ENCODE peak calls at places on chromosomes 1 and 21, in nine cellular contexts. D is ovary; U is HAP-1; J is transverse colon; H is PC-3; T is CD4-positive, alpha-beta memory T cell; G is thoracic aorta; C is right lobe of liver; R is GM23248. A is an unnamed sample. For H3K4me1, the result is how much of the 10 kb centered on the place peaks cover.

GRCh38 chr1:157478030-157478429 is 74.3 kb downstream of the FCRL5 start:
- DNase-seq in D (no peak), U (no peak), J (no peak), H (no peak), T (no peak), G (no peak), C (no peak), R (no peak), A (no peak)

GRCh38 chr1:226638608-226639007 is 90.0 kb downstream of the STUM start:
- DNase-seq in D (peak), U (no peak), J (peak), H (no peak), T (peak), G (no peak), C (peak), R (no peak), A (no peak)

GRCh38 chr1:64757213-64757612 is 12.3 kb downstream of the RAVER2 start:
- DNase-seq in D (no peak), U (no peak), J (no peak), H (no peak), T (no peak), G (no peak), C (no peak), R (peak), A (no peak)

GRCh38 chr1:45892068-45892785 is 88.8 kb downstream of the MAST2 start:
- DNase-seq in D (no peak), U (no peak), J (no peak), H (peak), T (no peak), G (no peak), C (no peak), R (peak), A (no peak)

GRCh38 chr1:180270767-180271639 is 40.9 kb downstream of the LHX4 start:
- DNase-seq in D (no peak), U (no peak), J (peak), H (no peak), T (no peak), G (no peak), C (peak), R (no peak), A (no peak)

GRCh38 chr21:46334351-46335140 is 10.6 kb downstream of the PCNT start:
- DNase-seq in D (no peak), U (no peak), J (no peak), H (no peak), T (no peak), G (no peak), C (no peak), R (no peak), A (no peak)

GRCh38 chr1:162536511-162536910 is 25.0 kb upstream of the UAP1 start:
- DNase-seq in D (no peak), U (no peak), J (no peak), H (peak), T (no peak), G (no peak), C (no peak), R (peak), A (no peak)

GRCh38 chr1:204213668-204214662 is at the start of gene GOLT1A:
- DNase-seq in D (peak), U (peak), J (peak), H (peak), T (peak), G (no peak), C (peak), R (peak), A (no peak)

GRCh38 chr1:180524160-180524914 is 22.0 kb upstream of the ACBD6 start:
- DNase-seq in D (no peak), U (no peak), J (no peak), H (no peak), T (no peak), G (no peak), C (no peak), R (no peak), A (no peak)

GRCh38 chr1:232566093-232566492 is 63.8 kb downstream of the SIPA1L2 start:
- DNase-seq in D (no peak), U (no peak), J (no peak), H (no peak), T (no peak), G (no peak), C (no peak), R (no peak), A (no peak)

GRCh38 chr1:37682334-37682987 is 9.9 kb upstream of the CDCA8 start:
- DNase-seq in D (peak), U (peak), J (peak), H (peak), T (peak), G (peak), C (no peak), R (peak), A (peak)

GRCh38 chr1:77498918-77499317 is 183.5 kb downstream of the ZZZ3 start:
- DNase-seq in D (no peak), U (no peak), J (no peak), H (no peak), T (no peak), G (no peak), C (no peak), R (peak), A (no peak)

GRCh38 chr1:212970085-212970484 is 19.7 kb downstream of the VASH2 start:
- DNase-seq in D (no peak), U (no peak), J (no peak), H (no peak), T (no peak), G (no peak), C (no peak), R (no peak), A (no peak)

GRCh38 chr1:45551684-45552083 is 1.1 kb downstream of the AKR1A1 start:
- DNase-seq in D (no peak), U (no peak), J (no peak), H (no peak), T (no peak), G (no peak), C (no peak), R (no peak), A (no peak)

GRCh38 chr1:203271018-203271743 is 34.1 kb upstream of the BTG2 start:
- DNase-seq in D (peak), U (peak), J (peak), H (peak), T (peak), G (no peak), C (no peak), R (peak), A (peak)

GRCh38 chr1:13733705-13734104 is 33.7 kb downstream of the PRDM2 start:
- DNase-seq in D (no peak), U (no peak), J (no peak), H (no peak), T (no peak), G (no peak), C (no peak), R (peak), A (no peak)

GRCh38 chr1:230074762-230075161 is 7.7 kb downstream of the GALNT2 start:
- DNase-seq in D (no peak), U (no peak), J (no peak), H (no peak), T (no peak), G (no peak), C (no peak), R (no peak), A (no peak)

GRCh38 chr1:170685166-170685565 is 21.2 kb downstream of the PRRX1 start:
- DNase-seq in D (no peak), U (no peak), J (no peak), H (no peak), T (no peak), G (no peak), C (no peak), R (peak), A (no peak)

GRCh38 chr1:221089273-221089672 is 210.0 kb downstream of the HLX start:
- DNase-seq in D (no peak), U (no peak), J (no peak), H (peak), T (no peak), G (no peak), C (no peak), R (peak), A (no peak)

GRCh38 chr1:201346337-201346939 is 31.0 kb downstream of the TNNT2 start:
- DNase-seq in D (no peak), U (peak), J (peak), H (peak), T (no peak), G (no peak), C (peak), R (peak), A (no peak)

GRCh38 chr21:36166705-36167104 is 10.1 kb downstream of the DOP1B start:
- DNase-seq in D (no peak), U (no peak), J (peak), H (no peak), T (no peak), G (no peak), C (no peak), R (no peak), A (no peak)

GRCh38 chr1:182611326-182611725 is 7.1 kb upstream of the RGS16 start:
- DNase-seq in D (no peak), U (no peak), J (no peak), H (no peak), T (no peak), G (no peak), C (no peak), R (no peak), A (no peak)

GRCh38 chr1:182614796-182615451 is 10.7 kb upstream of the RGS16 start:
- DNase-seq in D (peak), U (peak), J (peak), H (peak), T (peak), G (peak), C (peak), R (peak), A (no peak)

GRCh38 chr1:182608850-182609610 is 4.8 kb upstream of the RGS16 start:
- DNase-seq in D (no peak), U (no peak), J (no peak), H (no peak), T (no peak), G (no peak), C (no peak), R (peak), A (no peak)

GRCh38 chr1:182610606-182611194 is 6.5 kb upstream of the RGS16 start:
- DNase-seq in D (no peak), U (peak), J (no peak), H (no peak), T (no peak), G (no peak), C (no peak), R (no peak), A (no peak)

DNA sequence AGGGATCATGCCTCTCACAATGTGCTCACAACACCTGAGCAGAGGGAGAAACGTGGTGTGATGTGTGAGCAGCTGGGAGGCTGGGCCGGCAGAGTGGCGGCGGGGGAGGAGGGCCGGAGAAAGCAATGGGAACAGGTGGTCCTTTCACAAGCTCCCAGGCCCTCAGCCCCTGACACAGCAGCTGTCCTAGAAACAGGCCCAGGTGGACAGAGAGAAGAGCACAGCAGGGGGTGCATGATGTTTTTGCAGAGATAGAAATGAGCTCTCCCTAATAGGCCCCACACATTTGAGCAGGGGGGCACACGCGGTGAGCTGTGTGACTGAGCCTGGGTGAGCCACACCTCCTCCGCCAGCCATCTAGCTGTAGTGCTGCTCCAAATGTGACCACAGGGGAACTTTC is 7.6 kb upstream of the RGS16 start:
- DNase-seq in D (no peak), U (no peak), J (no peak), H (no peak), T (no peak), G (no peak), C (no peak), R (no peak), A (no peak)
- H3K4me3 ChIP-seq in D (no peak), U (no peak), J (no peak), H (no peak), T (no peak), G (no peak), C (no peak), R (no peak), A (no peak)

DNA sequence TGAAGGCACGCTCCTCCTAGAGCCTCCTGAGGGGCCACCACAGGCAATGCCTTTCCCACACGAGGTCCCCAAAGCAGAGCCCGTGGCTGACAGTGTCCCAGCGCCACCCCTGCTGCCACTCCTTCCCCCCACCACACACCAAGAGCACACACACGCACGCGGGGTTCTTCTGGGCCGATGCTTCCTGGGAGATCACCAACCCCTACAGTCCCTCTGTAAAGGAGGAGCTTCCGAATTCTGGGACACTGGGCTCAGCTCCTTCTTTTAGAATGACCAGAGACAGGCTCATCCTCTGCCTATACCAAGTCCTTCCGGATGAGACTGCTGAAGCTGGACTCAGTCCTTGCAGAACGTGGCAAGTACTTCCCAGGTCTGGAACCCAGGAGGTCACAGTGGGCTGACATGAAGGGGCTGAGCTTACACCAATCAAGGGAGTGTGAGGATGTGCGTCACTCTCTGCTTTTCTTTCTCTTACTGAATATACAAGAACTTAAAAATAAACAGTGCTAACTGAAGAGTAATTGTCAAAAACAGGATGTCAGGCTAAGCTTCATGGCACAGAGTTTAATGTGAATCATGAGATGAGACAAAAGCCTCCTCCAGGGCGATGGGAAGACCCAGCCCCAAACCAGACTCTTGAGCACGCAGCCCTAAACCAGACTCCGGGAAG is 12.7 kb downstream of the SSU72 start:
- DNase-seq in D (no peak), U (no peak), J (no peak), H (no peak), T (peak), G (no peak), C (no peak), R (no peak), A (no peak)
- H3K4me1 ChIP-seq in D (under half), U (under half), J (under half), H (under half), T (under half), G (under half), C (under half), R (under half), A (under half)

GRCh38 chr1:117427297-117427696 is 60.0 kb downstream of the MAN1A2 start:
- DNase-seq in D (no peak), U (no peak), J (no peak), H (no peak), T (no peak), G (no peak), C (no peak), R (peak), A (no peak)

GRCh38 chr1:117425050-117425734 is 57.9 kb downstream of the MAN1A2 start:
- DNase-seq in D (no peak), U (no peak), J (no peak), H (no peak), T (no peak), G (no peak), C (no peak), R (no peak), A (no peak)
- H3K4me3 ChIP-seq in D (no peak), U (no peak), J (no peak), H (no peak), T (no peak), G (no peak), C (no peak), R (no peak), A (no peak)

GRCh38 chr1:19478241-19478780 is 7.0 kb downstream of the CAPZB start:
- DNase-seq in D (no peak), U (no peak), J (no peak), H (no peak), T (no peak), G (no peak), C (no peak), R (no peak), A (no peak)

GRCh38 chr1:19477284-19478240 is 7.8 kb downstream of the CAPZB start:
- DNase-seq in D (no peak), U (no peak), J (peak), H (no peak), T (peak), G (no peak), C (no peak), R (no peak), A (no peak)

GRCh38 chr1:19481826-19482398 is 3.4 kb downstream of the CAPZB start:
- DNase-seq in D (no peak), U (no peak), J (no peak), H (no peak), T (no peak), G (no peak), C (no peak), R (no peak), A (no peak)

GRCh38 chr1:19479351-19480120 is 5.8 kb downstream of the CAPZB start:
- DNase-seq in D (no peak), U (no peak), J (no peak), H (no peak), T (no peak), G (no peak), C (no peak), R (no peak), A (no peak)

DNA sequence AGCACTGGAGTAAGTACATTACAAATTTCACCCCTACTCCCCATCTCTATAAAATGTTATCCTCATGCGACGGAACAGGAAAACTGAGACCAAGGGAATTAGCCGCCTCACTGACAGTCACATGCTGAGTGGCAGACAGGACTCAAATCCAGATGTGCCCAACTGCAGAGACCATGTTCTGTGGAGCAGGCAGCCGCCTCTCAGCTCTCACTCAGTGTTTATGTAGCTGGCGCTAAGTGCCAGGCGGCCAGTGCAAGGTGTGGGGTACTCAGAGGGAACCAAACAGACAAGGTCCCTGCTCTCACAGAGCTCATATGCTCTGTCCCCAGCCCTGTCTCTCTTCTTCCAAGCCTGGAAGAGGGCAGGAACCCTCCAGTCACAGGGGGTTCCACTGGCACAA is 5.1 kb downstream of the CAPZB start:
- DNase-seq in D (no peak), U (no peak), J (no peak), H (no peak), T (no peak), G (no peak), C (no peak), R (no peak), A (no peak)
- H3K4me1 ChIP-seq in D (under half), U (under half), J (half or more), H (under half), T (half or more), G (half or more), C (under half), R (under half), A (half or more)

DNA sequence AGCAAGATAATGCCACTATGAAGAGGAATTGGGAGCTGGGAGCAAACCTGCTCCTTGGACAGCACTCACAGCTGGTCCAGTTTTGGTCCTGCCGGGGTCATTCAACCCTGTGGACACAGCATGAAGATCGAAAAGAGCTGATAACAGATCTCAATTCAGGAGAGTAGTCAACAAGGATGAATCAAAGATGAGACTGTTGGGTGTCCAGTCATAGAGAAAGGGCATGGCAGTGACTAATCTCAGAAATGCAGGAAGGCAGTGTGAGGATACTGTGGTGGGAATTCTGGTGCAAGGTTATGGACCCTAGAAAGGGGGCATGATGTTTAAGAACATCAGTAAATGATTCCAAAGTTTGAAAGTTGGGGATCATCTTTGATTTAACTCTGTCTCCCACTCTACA is 261.4 kb upstream of the ZP4 start:
- DNase-seq in D (no peak), U (no peak), J (no peak), H (no peak), T (no peak), G (no peak), C (no peak), R (no peak), A (no peak)
- H3K4me3 ChIP-seq in D (no peak), U (no peak), J (no peak), H (no peak), T (no peak), G (no peak), C (no peak), R (no peak), A (no peak)

GRCh38 chr1:111228748-111229126 is 1.2 kb downstream of the CHI3L2 start:
- DNase-seq in D (no peak), U (no peak), J (no peak), H (no peak), T (no peak), G (no peak), C (no peak), R (no peak), A (no peak)
- H3K4me1 ChIP-seq in D (under half), U (under half), J (under half), H (under half), T (half or more), G (under half), C (under half), R (under half), A (half or more)

GRCh38 chr1:9009438-9010366 is 16.5 kb downstream of the SLC2A7 start:
- DNase-seq in D (peak), U (peak), J (peak), H (peak), T (no peak), G (no peak), C (no peak), R (peak), A (no peak)
- H3K4me3 ChIP-seq in D (no peak), U (no peak), J (no peak), H (no peak), T (no peak), G (no peak), C (no peak), R (no peak), A (no peak)

GRCh38 chr1:153070243-153070642 is 1.2 kb downstream of the SPRR2B start:
- DNase-seq in D (no peak), U (no peak), J (no peak), H (no peak), T (peak), G (no peak), C (no peak), R (no peak), A (no peak)

GRCh38 chr1:153072806-153073726 is 1.7 kb upstream of the SPRR2B start:
- DNase-seq in D (no peak), U (no peak), J (no peak), H (no peak), T (no peak), G (no peak), C (no peak), R (no peak), A (no peak)

DNA sequence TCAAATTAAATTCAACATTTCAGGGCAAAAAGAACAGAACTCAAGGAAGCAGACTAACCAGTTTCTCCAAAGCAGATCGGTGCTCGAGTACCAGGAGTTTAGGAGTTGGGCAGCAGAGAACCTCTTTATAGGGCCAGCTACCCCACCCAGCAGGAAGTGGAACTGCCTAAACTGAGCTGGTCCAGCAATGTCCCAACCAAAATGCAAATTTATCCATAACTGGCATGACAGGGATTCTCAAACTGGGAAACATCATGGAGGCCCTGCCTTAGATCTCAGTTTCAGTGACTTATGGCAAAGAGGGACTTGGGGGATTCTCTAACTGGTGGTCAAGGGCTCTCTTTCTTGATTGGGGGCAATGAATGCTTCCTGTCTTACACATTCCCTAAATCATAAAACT is at the start of gene SPRR2B:
- DNase-seq in D (no peak), U (no peak), J (no peak), H (no peak), T (no peak), G (no peak), C (no peak), R (no peak), A (no peak)
- H3K4me1 ChIP-seq in D (under half), U (under half), J (under half), H (under half), T (under half), G (under half), C (under half), R (under half), A (under half)

GRCh38 chr1:207959995-207960745 is 49.2 kb upstream of the CD34 start:
- DNase-seq in D (no peak), U (no peak), J (no peak), H (no peak), T (no peak), G (no peak), C (no peak), R (no peak), A (no peak)
- H3K4me3 ChIP-seq in D (no peak), U (no peak), J (peak), H (no peak), T (no peak), G (peak), C (no peak), R (no peak), A (no peak)